ENCODE peak calls at places on chromosomes 7 and 10, in eight cellular contexts. R is stimulated activated naive B cell treated with anti-CD40 and anti-IgM and Interleukin-4, amounts not matched to agents 10 μg/mL and 1 μg/mL and 100 μg/mL, for 72 hours; I is cerebellum; B is NCI-H1694 treated with DMSO at 0.1 percent for 48 hours; L is CD8-positive, alpha-beta memory T cell; J is HEK293T; W is RWPE1; X is cardiac fibroblast. N is an unnamed sample.

GRCh38 chr10:62527019-62527827 is 153.1 kb downstream of the ZNF365 start:
- DNase-seq in R (peak), I (no peak), B (no peak), L (peak), J (no peak), W (no peak), X (peak), N (no peak)

GRCh38 chr7:134750083-134751062 is 29.1 kb upstream of the CALD1 start:
- DNase-seq in R (no peak), I (no peak), B (no peak), L (peak), J (peak), W (no peak), X (peak), N (peak)

GRCh38 chr7:132232394-132232793 is 343.9 kb downstream of the PLXNA4 start:
- DNase-seq in R (no peak), I (no peak), B (no peak), L (no peak), J (no peak), W (no peak), X (no peak), N (no peak)

GRCh38 chr10:61627266-61627665 is 35.5 kb upstream of the CABCOCO1 start:
- DNase-seq in R (no peak), I (no peak), B (no peak), L (no peak), J (no peak), W (no peak), X (no peak), N (no peak)

GRCh38 chr7:24946467-24946866 is 33.5 kb downstream of the OSBPL3 start:
- DNase-seq in R (no peak), I (no peak), B (no peak), L (no peak), J (no peak), W (no peak), X (no peak), N (no peak)

GRCh38 chr10:63757067-63757466 is 235.9 kb downstream of the REEP3 start:
- DNase-seq in R (no peak), I (no peak), B (no peak), L (no peak), J (no peak), W (no peak), X (peak), N (no peak)

GRCh38 chr7:24715661-24716479 is 41.4 kb downstream of the GSDME start:
- DNase-seq in R (no peak), I (no peak), B (no peak), L (no peak), J (peak), W (no peak), X (peak), N (peak)

GRCh38 chr7:107539824-107540223 is 23.9 kb downstream of the COG5 start:
- DNase-seq in R (no peak), I (no peak), B (no peak), L (no peak), J (no peak), W (no peak), X (no peak), N (no peak)

GRCh38 chr10:17381502-17382142 is 72.8 kb downstream of the ST8SIA6 start:
- DNase-seq in R (no peak), I (no peak), B (no peak), L (no peak), J (no peak), W (no peak), X (no peak), N (no peak)

GRCh38 chr7:151260471-151260870 is 12.0 kb upstream of the SMARCD3 start:
- DNase-seq in R (no peak), I (no peak), B (no peak), L (no peak), J (no peak), W (no peak), X (no peak), N (no peak)

GRCh38 chr10:50369931-50370330 is 118.6 kb upstream of the ASAH2 start:
- DNase-seq in R (no peak), I (no peak), B (no peak), L (no peak), J (no peak), W (no peak), X (peak), N (no peak)

GRCh38 chr7:27409776-27410175 is 167.2 kb downstream of the EVX1 start:
- DNase-seq in R (no peak), I (no peak), B (no peak), L (no peak), J (no peak), W (no peak), X (peak), N (no peak)

GRCh38 chr10:23151071-23151470 is 41.0 kb upstream of the PTF1A start:
- DNase-seq in R (no peak), I (no peak), B (no peak), L (no peak), J (no peak), W (no peak), X (no peak), N (no peak)